ENCODE peak calls at places on chromosome 14, in eight cellular contexts. Z is HepG2; L is CD8-positive, alpha-beta memory T cell; S is heart left ventricle; Q is neuronal stem cell; C is small intestine; J is cardiac muscle cell; F is CD8-positive, alpha-beta T cell. B is an unnamed sample.
A peak's percentile ranks its signal among the peaks of the same experiment; 100 is the strongest.

GRCh38 chr14:83473846-83474245 is 1940.2 kb upstream of the SEL1L start:
- DNase-seq in L (no peak), S (no peak), J (peak; percentile 21), C (no peak), Q (no peak), Z (no peak), F (no peak), B (no peak)

GRCh38 chr14:69906201-69906600 is 27.0 kb downstream of the SMOC1 start:
- DNase-seq in F (no peak), C (no peak), Z (no peak), Q (no peak), J (no peak), L (no peak), S (no peak), B (no peak)

GRCh38 chr14:46136456-46136855 is 515.1 kb downstream of the RPL10L start:
- DNase-seq in S (no peak), Z (no peak), Q (no peak), C (no peak), L (no peak), J (no peak), F (no peak), B (no peak)

GRCh38 chr14:96037891-96038557 is 1.1 kb upstream of the C14orf132 start:
- DNase-seq in Z (no peak), F (no peak), L (no peak), Q (no peak), C (no peak), J (peak; percentile 78), S (peak; percentile 63), B (no peak)

GRCh38 chr14:64841121-64841611 is 38.5 kb downstream of the SPTB start:
- DNase-seq in F (no peak), S (peak; percentile 52), L (no peak), C (no peak), Z (peak; percentile 51), Q (no peak), J (peak; percentile 54), B (no peak)

GRCh38 chr14:92759300-92759678 is 10.9 kb upstream of the LGMN start:
- DNase-seq in Z (no peak), F (no peak), Q (no peak), L (no peak), S (no peak), J (peak; percentile 42), C (peak; percentile 63), B (no peak)

GRCh38 chr14:81980601-81981310 is 447.1 kb upstream of the SEL1L start:
- DNase-seq in S (no peak), Z (peak; percentile 25), C (peak; percentile 89), Q (no peak), J (no peak), L (no peak), F (no peak), B (no peak)

GRCh38 chr14:26963696-26964095 is 365.9 kb upstream of the NOVA1 start:
- DNase-seq in J (peak; percentile 60), C (no peak), Q (no peak), Z (no peak), F (no peak), L (no peak), S (no peak), B (no peak)

GRCh38 chr14:49553106-49553505 is 33.1 kb downstream of the RPS29 start:
- DNase-seq in J (no peak), C (no peak), F (no peak), S (no peak), L (no peak), Q (no peak), Z (no peak), B (no peak)
- H3K4me3 ChIP-seq in J (no peak overlapping the region), C (no peak overlapping the region), F (no peak overlapping the region), S (no peak overlapping the region), L (no peak overlapping the region), Q (no peak overlapping the region), Z (no peak overlapping the region), B (no peak overlapping the region)

GRCh38 chr14:101817511-101818001 is 56.0 kb downstream of the PPP2R5C start:
- DNase-seq in C (no peak), Z (no peak), Q (no peak), S (no peak), J (no peak), F (peak; percentile 60), L (peak; percentile 76), B (no peak)

GRCh38 chr14:101820283-101820798 is 58.8 kb downstream of the PPP2R5C start:
- DNase-seq in Z (no peak), L (peak; percentile 68), S (no peak), Q (no peak), J (no peak), F (peak; percentile 53), C (no peak), B (no peak)

GRCh38 chr14:101821528-101821927 is 60.0 kb downstream of the PPP2R5C start:
- DNase-seq in Z (no peak), J (no peak), C (no peak), F (peak; percentile 80), S (no peak), Q (no peak), L (peak; percentile 79), B (no peak)

GRCh38 chr14:101815994-101816393 is 54.5 kb downstream of the PPP2R5C start:
- DNase-seq in F (peak; percentile 61), J (no peak), L (peak; percentile 74), Q (no peak), C (no peak), S (no peak), Z (no peak), B (no peak)

DNA sequence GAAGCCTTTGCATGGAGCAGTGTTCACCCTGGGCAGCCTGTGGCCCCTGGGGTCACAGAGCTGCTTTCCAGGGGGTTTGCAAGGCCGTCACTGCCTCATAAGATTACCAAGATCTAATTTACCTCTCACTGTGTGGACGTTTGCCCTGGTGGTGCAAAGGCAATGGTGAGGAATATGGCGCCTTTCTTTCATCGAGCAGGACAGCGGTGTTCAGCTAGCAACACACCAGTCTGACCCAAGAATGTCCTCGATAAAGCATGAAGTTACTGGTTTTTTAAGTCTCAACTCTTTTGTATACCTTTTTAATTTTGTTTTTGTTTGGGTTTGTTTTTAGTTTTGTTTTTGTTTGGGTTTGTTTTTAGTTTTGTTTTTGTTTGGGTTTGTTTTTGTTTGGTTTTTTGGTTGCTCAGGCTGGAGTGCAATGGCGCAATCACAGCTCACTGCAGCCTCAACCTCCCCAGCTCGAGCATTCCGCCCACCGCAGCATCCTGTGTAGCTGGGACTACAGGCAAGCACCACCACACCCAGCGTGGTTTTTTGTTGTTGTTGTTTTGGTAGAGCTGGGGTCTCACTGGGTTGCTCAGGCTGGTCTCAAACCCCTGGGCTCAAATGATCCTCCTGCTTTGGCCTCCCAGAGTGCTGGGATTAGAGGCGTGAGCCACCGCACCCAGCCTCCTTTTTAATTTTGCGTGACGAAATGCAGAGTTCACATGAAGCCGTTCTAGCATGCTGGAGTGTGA is 57.9 kb downstream of the PPP2R5C start:
- DNase-seq in F (peak; percentile 90), S (no peak), Z (no peak), Q (no peak), C (peak; percentile 52), L (peak; percentile 93), J (no peak), B (no peak)
- H3K4me1 ChIP-seq in F (peaks cover 83% of the 10 kb centered on the region), S (peaks cover 85% of the 10 kb centered on the region), Z (peaks cover 5% of the 10 kb centered on the region), Q (peaks cover 2% of the 10 kb centered on the region), C (peaks cover 3% of the 10 kb centered on the region), L (peaks cover 79% of the 10 kb centered on the region), J (no peaks in the 10 kb centered on the region), B (no peaks in the 10 kb centered on the region)

DNA sequence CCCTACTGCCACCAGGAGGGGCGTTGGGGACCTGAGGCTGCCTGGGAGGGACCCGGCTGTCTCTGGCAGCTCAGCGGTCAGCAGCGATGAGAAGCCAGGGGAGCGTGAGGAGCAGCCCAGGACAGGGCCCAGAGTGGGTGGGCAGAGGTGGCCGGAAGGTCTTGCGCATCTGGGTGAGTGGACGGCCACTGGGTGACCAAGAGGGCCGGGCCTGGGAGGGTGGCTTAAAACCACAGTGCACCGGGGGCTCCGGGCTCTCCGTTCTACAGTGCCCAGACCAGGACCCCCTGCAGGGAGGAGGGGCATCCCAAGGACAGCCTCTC is 10.0 kb downstream of the INF2 start:
- DNase-seq in L (no peak), F (no peak), J (no peak), Z (no peak), S (no peak), C (no peak), Q (no peak), B (no peak)
- H3K4me3 ChIP-seq in L (no peak overlapping the region), F (no peak overlapping the region), J (no peak overlapping the region), Z (no peak overlapping the region), S (peak overlapping the region; percentile 34), C (no peak overlapping the region), Q (no peak overlapping the region), B (no peak overlapping the region)

GRCh38 chr14:103110681-103111296 is 12.5 kb upstream of the TNFAIP2 start:
- DNase-seq in F (no peak), C (no peak), S (no peak), L (no peak), J (peak; percentile 58), Z (no peak), Q (no peak), B (no peak)
- H3K4me1 ChIP-seq in F (no peaks in the 10 kb centered on the region), C (peaks cover 19% of the 10 kb centered on the region), S (peaks cover 58% of the 10 kb centered on the region), L (no peaks in the 10 kb centered on the region), J (peaks cover 20% of the 10 kb centered on the region), Z (peaks cover 95% of the 10 kb centered on the region), Q (peaks cover 32% of the 10 kb centered on the region), B (peaks cover 24% of the 10 kb centered on the region)

GRCh38 chr14:67674139-67674479 is 323 bp downstream of the VTI1B start:
- DNase-seq in Z (peak; percentile 62), J (peak; percentile 58), F (peak; percentile 50), L (peak; percentile 67), Q (peak; percentile 63), C (peak; percentile 76), S (peak; percentile 81), B (peak; percentile 78)
- H3K4me3 ChIP-seq in Z (peak overlapping the region; percentile 95), J (peak overlapping the region; percentile 89), F (peak overlapping the region; percentile 82), L (peak overlapping the region; percentile 69), Q (peak overlapping the region; percentile 90), C (peak overlapping the region; percentile 90), S (peak overlapping the region; percentile 97), B (peak overlapping the region; percentile 66)